ENCODE peak calls at places on chromosomes 13 and 19, in seven cellular contexts. H is CD8-positive, alpha-beta T cell; F is Caco-2; Y is endodermal cell; A is PC-9; B is pancreas; X is astrocyte. G is an unnamed sample. For H3K4me1, the result is how much of the 10 kb centered on the place peaks cover.

GRCh38 chr19:29084266-29084665 is 128.7 kb downstream of the UQCRFS1 start:
- DNase-seq in H (no peak), F (no peak), Y (peak), A (no peak), B (no peak), X (no peak), G (peak)

GRCh38 chr13:52736891-52737290 is 2.7 kb downstream of the CNMD start:
- DNase-seq in H (no peak), F (no peak), Y (no peak), A (no peak), B (no peak), X (no peak), G (no peak)

GRCh38 chr19:1151917-1152601 is 22.0 kb downstream of the SBNO2 start:
- DNase-seq in H (no peak), F (no peak), Y (no peak), A (no peak), B (no peak), X (no peak), G (peak)

GRCh38 chr19:47725759-47726401 is 12.7 kb downstream of the EHD2 start:
- DNase-seq in H (no peak), F (no peak), Y (no peak), A (no peak), B (no peak), X (no peak), G (no peak)

GRCh38 chr19:44925114-44925891 is 10.9 kb downstream of the APOC1 start:
- DNase-seq in H (no peak), F (no peak), Y (no peak), A (peak), B (no peak), X (no peak), G (peak)

GRCh38 chr13:38662362-38662761 is 24.5 kb upstream of the FREM2 start:
- DNase-seq in H (no peak), F (no peak), Y (no peak), A (no peak), B (no peak), X (peak), G (no peak)

GRCh38 chr13:24293761-24294160 is 15.6 kb upstream of the C1QTNF9 start:
- DNase-seq in H (no peak), F (no peak), Y (no peak), A (no peak), B (no peak), X (no peak), G (no peak)

GRCh38 chr13:95485518-95486144 is 66.9 kb upstream of the CLDN10 start:
- DNase-seq in H (no peak), F (no peak), Y (no peak), A (no peak), B (no peak), X (no peak), G (no peak)

GRCh38 chr13:111908391-111908790 is 158.6 kb upstream of the SOX1 start:
- DNase-seq in H (peak), F (no peak), Y (peak), A (no peak), B (no peak), X (no peak), G (no peak)

GRCh38 chr13:44004881-44005280 is 125.2 kb downstream of the LACC1 start:
- DNase-seq in H (no peak), F (no peak), Y (no peak), A (no peak), B (no peak), X (peak), G (no peak)

GRCh38 chr19:36421749-36422481 is 3.5 kb upstream of the ZFP82 start:
- DNase-seq in H (no peak), F (no peak), Y (no peak), A (no peak), B (no peak), X (peak), G (no peak)

GRCh38 chr19:38691938-38692457 is 44.5 kb downstream of the ACTN4 start:
- DNase-seq in H (no peak), F (no peak), Y (no peak), A (peak), B (no peak), X (peak), G (no peak)

GRCh38 chr13:93352616-93353015 is 126.0 kb downstream of the GPC6 start:
- DNase-seq in H (no peak), F (no peak), Y (no peak), A (no peak), B (no peak), X (no peak), G (no peak)

GRCh38 chr13:34462843-34463242 is 479.2 kb upstream of the NBEA start:
- DNase-seq in H (no peak), F (no peak), Y (no peak), A (peak), B (no peak), X (peak), G (no peak)

GRCh38 chr19:45902651-45903625 is 525 bp upstream of the MYPOP start:
- DNase-seq in H (peak), F (peak), Y (peak), A (peak), B (peak), X (peak), G (peak)

GRCh38 chr13:43087960-43088580 is 64.7 kb downstream of the DNAJC15 start:
- DNase-seq in H (no peak), F (no peak), Y (no peak), A (no peak), B (no peak), X (no peak), G (no peak)

GRCh38 chr13:74927823-74928222 is 554.1 kb downstream of the TBC1D4 start:
- DNase-seq in H (no peak), F (no peak), Y (no peak), A (no peak), B (no peak), X (no peak), G (no peak)

GRCh38 chr19:10503002-10503789 is at the start of gene KEAP1:
- DNase-seq in H (peak), F (peak), Y (peak), A (no peak), B (no peak), X (no peak), G (peak)

GRCh38 chr13:101455863-101456262 is 3.4 kb downstream of the ITGBL1 start:
- DNase-seq in H (no peak), F (no peak), Y (no peak), A (peak), B (no peak), X (peak), G (no peak)

GRCh38 chr13:78732445-78733017 is 73.6 kb upstream of the OBI1 start:
- DNase-seq in H (no peak), F (no peak), Y (no peak), A (no peak), B (no peak), X (no peak), G (no peak)

GRCh38 chr13:51347099-51347498 is 7.6 kb downstream of the SERPINE3 start:
- DNase-seq in H (no peak), F (no peak), Y (peak), A (no peak), B (no peak), X (no peak), G (no peak)

GRCh38 chr13:36006347-36006746 is 124.8 kb downstream of the DCLK1 start:
- DNase-seq in H (no peak), F (no peak), Y (no peak), A (peak), B (peak), X (no peak), G (no peak)

GRCh38 chr19:19238126-19238894 is 26.6 kb downstream of the NCAN start:
- DNase-seq in H (no peak), F (no peak), Y (no peak), A (no peak), B (no peak), X (no peak), G (no peak)

GRCh38 chr19:37867831-37868230 is 38.6 kb downstream of the WDR87 start:
- DNase-seq in H (no peak), F (no peak), Y (no peak), A (peak), B (no peak), X (peak), G (no peak)

GRCh38 chr13:114148521-114148855 is 16.1 kb upstream of the RASA3 start:
- DNase-seq in H (peak), F (no peak), Y (no peak), A (no peak), B (peak), X (no peak), G (no peak)
- H3K4me1 ChIP-seq in H (half or more), F (under half), Y (under half), A (under half), B (under half), X (under half), G (under half)

GRCh38 chr19:16449330-16449961 is 22.3 kb downstream of the EPS15L1 start:
- DNase-seq in H (peak), F (no peak), Y (no peak), A (no peak), B (no peak), X (peak), G (no peak)
- H3K4me1 ChIP-seq in H (under half), F (under half), Y (under half), A (under half), B (under half), X (under half), G (under half)

DNA sequence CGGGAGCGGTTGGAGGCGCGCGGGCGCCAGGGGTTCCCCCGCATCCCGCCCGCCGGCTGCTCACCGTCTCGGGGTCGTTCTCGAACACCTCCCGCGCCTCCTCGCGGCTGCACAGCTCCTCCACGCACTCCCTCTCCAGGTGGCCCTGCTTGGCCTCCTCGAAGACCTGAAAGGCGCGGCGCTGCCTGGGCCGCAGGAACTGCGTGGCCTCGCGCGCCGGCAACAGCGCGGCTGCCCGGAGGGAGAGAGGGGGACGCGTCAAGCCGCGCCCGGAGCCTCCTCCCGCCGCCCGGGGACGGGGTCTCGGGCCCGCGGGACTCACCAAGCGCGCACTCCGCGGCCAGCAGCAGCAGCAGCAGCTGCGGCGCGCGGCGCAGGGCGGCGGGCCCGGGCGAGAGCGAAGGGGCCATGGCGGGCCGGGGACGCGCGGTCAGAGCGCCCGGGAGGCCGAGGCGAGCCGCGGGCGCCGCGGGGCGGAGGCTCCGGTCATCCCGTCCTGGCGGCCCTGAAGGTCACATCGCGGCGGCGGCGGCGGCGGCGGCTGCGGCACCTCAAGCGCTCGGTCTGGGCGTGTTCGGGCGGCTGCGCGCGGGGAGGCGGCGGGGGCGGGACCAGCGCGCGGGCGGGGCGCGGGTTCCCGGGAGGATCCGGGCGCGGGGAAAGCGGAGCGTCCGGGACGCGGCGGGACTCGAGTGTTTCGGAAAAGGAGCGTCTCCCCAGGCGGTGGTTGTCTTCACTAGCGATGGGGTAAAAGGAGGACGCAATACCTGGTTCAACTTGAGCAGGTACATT is at the start of gene GAS6:
- DNase-seq in H (no peak), F (peak), Y (peak), A (no peak), B (peak), X (no peak), G (peak)
- H3K4me1 ChIP-seq in H (under half), F (under half), Y (under half), A (under half), B (under half), X (under half), G (under half)

GRCh38 chr19:54279441-54279962 is 1.4 kb downstream of the LILRB2 start:
- DNase-seq in H (peak), F (no peak), Y (no peak), A (no peak), B (no peak), X (no peak), G (no peak)
- H3K4me1 ChIP-seq in H (under half), F (under half), Y (under half), A (under half), B (under half), X (under half), G (under half)

DNA sequence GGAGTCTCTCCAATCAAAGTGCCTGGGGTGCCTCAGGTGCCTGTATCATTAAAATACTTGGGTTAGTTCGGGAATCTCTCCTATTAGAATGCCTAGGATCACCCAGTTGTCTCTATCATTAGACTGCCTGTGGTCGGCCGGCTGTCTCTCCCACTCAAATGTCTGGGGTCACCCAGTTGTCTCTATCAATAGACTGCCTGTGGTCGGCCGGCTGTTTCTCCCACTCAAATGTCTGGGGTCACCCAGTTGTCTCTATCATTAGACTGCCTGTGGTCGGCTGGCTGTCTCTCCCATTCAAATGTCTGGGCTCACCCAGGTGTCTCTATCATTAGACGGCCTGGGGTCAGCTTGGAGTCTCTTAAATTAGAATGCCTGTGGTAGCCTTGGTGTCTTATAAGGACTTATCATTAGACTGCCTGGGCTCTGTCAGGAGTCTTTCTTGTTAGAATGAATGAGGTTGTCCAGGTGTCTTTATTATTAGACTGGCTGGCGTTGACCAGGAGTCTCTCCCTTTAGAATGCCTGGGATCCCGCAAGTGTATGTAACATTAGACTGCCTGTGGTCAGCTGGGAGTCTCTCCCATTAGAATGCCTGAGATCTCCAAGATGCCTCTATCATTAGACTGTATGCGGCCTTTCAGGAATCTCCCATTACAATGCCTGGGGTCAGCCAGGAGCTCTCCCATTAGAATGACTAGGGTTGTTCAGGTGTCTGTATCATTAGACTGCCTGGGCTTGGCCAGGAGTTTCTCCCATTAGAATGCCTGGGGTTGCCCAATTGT is 1555.5 kb downstream of the UQCRFS1 start:
- DNase-seq in H (peak), F (no peak), Y (peak), A (no peak), B (no peak), X (no peak), G (no peak)
- H3K4me1 ChIP-seq in H (under half), F (under half), Y (under half), A (under half), B (under half), X (under half), G (under half)

DNA sequence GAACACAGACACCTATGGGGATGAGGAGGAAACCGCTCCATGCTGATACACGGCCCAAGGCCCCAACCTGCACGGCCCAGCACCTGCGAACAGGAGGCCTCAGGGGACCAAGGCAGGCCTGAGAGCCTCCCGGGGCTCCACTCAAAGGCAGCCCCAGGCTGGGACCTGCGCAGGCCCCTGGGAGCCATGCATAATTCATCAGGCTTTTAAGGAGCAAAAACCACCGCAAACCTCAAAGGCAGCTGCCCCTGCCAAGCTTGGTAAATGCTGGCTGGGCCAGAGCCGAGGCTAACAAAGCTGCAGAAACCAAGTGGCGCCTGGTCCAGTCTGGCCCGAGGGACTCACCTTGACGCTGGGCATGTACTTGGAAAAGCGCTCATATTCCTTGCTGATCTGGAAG is 8.0 kb downstream of the DDX39A start:
- DNase-seq in H (no peak), F (no peak), Y (no peak), A (no peak), B (no peak), X (no peak), G (no peak)
- H3K4me1 ChIP-seq in H (half or more), F (under half), Y (under half), A (under half), B (under half), X (under half), G (under half)